ENCODE peak calls at places on chromosomes 5 and 9, in eight cellular contexts. X is HTR-8/SVneo; Y is CD8-positive, alpha-beta T cell; T is OCI-LY7; V is naive thymus-derived CD4-positive, alpha-beta T cell; Q is osteoblast; I is stimulated activated naive B cell treated with anti-CD40 and anti-IgM and Interleukin-4, amounts not matched to agents 10 μg/mL and 1 μg/mL and 100 μg/mL, for 72 hours; K is GM23338. H is an unnamed sample.

GRCh38 chr5:121189569-121190305 is 661.9 kb upstream of the FTMT start:
- DNase-seq in V (no peak), T (no peak), I (no peak), K (no peak), Q (peak), Y (no peak), X (no peak), H (peak)

GRCh38 chr9:122131401-122131921 is 28.1 kb downstream of the NDUFA8 start:
- DNase-seq in I (no peak), X (no peak), Y (no peak), V (no peak), T (no peak), Q (peak), K (peak), H (peak)

GRCh38 chr9:33130501-33130900 is 36.6 kb downstream of the B4GALT1 start:
- DNase-seq in V (no peak), T (no peak), Q (peak), X (no peak), K (no peak), Y (no peak), I (no peak), H (no peak)

GRCh38 chr5:171968512-171968911 is 37.9 kb downstream of the FBXW11 start:
- DNase-seq in Q (no peak), Y (no peak), I (peak), T (peak), V (no peak), X (no peak), K (no peak), H (no peak)

GRCh38 chr9:16030513-16031185 is 477.8 kb downstream of the CCDC171 start:
- DNase-seq in Q (peak), I (peak), V (no peak), T (no peak), K (no peak), Y (no peak), X (peak), H (peak)

GRCh38 chr5:27473300-27474053 is 435.1 kb upstream of the CDH9 start:
- DNase-seq in V (no peak), Y (no peak), X (no peak), Q (no peak), T (no peak), K (no peak), I (no peak), H (peak)

GRCh38 chr5:145385276-145385675 is 449.9 kb downstream of the PRELID2 start:
- DNase-seq in I (no peak), K (no peak), X (no peak), T (no peak), Q (no peak), Y (no peak), V (no peak), H (no peak)

GRCh38 chr5:19531374-19531952 is 456.5 kb downstream of the CDH18 start:
- DNase-seq in Y (no peak), V (no peak), Q (no peak), T (no peak), K (no peak), X (no peak), I (no peak), H (no peak)

GRCh38 chr5:92560698-92561361 is 1020.2 kb downstream of the NR2F1-AS1 start:
- DNase-seq in V (no peak), I (no peak), T (no peak), X (no peak), Y (no peak), K (peak), Q (no peak), H (no peak)

GRCh38 chr9:130239741-130240241 is 25.8 kb upstream of the HMCN2 start:
- DNase-seq in Y (no peak), V (no peak), K (no peak), Q (peak), X (no peak), T (no peak), I (peak), H (peak)

GRCh38 chr5:106171132-106171531 is 1499.6 kb downstream of the EFNA5 start:
- DNase-seq in Y (no peak), T (no peak), K (no peak), I (no peak), X (no peak), V (no peak), Q (no peak), H (no peak)

GRCh38 chr9:133991964-133992779 is at the start of gene VAV2:
- DNase-seq in Q (peak), X (peak), I (peak), V (peak), Y (no peak), T (peak), K (peak), H (peak)

GRCh38 chr5:159210846-159211245 is 1.5 kb upstream of the RNF145 start:
- DNase-seq in Q (no peak), K (no peak), Y (no peak), V (no peak), X (no peak), I (no peak), T (no peak), H (no peak)

GRCh38 chr5:95743877-95744276 is 12.7 kb downstream of the RHOBTB3 start:
- DNase-seq in T (no peak), K (no peak), I (no peak), V (no peak), X (no peak), Q (no peak), Y (no peak), H (no peak)

GRCh38 chr5:154709368-154710305 is 45.5 kb upstream of the LARP1 start:
- DNase-seq in T (no peak), X (no peak), I (no peak), V (no peak), K (no peak), Y (no peak), Q (peak), H (no peak)

GRCh38 chr5:128645582-128645981 is 107.5 kb upstream of the FBN2 start:
- DNase-seq in V (no peak), Y (no peak), Q (no peak), X (no peak), T (no peak), I (no peak), K (no peak), H (no peak)

GRCh38 chr9:136539427-136540412 is 6.1 kb downstream of the NOTCH1 start:
- DNase-seq in V (peak), K (peak), I (peak), T (peak), Q (no peak), Y (peak), X (no peak), H (no peak)

H was measured in SJCRH30.